ENCODE peak calls at places on chromosome 1, in nine cellular contexts. One of them, this sample, is unnamed.

GRCh38 chr1:119139393-119139792 is 1.1 kb downstream of the WARS2 start:
- DNase-seq in thoracic aorta: no peak
- DNase-seq in neural progenitor cell: no peak
- DNase-seq in GM13976: peak
- DNase-seq in ascending aorta: no peak
- DNase-seq in cardiac muscle cell: no peak
- DNase-seq in right lobe of liver: no peak
- DNase-seq in AG10803: no peak
- DNase-seq in PC-3: no peak
- DNase-seq in this sample: peak

GRCh38 chr1:66364578-66365391 is 169.2 kb upstream of the SGIP1 start:
- DNase-seq in thoracic aorta: no peak
- DNase-seq in neural progenitor cell: no peak
- DNase-seq in GM13976: no peak
- DNase-seq in ascending aorta: no peak
- DNase-seq in cardiac muscle cell: no peak
- DNase-seq in right lobe of liver: no peak
- DNase-seq in AG10803: peak
- DNase-seq in PC-3: peak
- DNase-seq in this sample: no peak

GRCh38 chr1:53851571-53852282 is 13.6 kb upstream of the NDC1 start:
- DNase-seq in thoracic aorta: no peak
- DNase-seq in neural progenitor cell: no peak
- DNase-seq in GM13976: no peak
- DNase-seq in ascending aorta: no peak
- DNase-seq in cardiac muscle cell: no peak
- DNase-seq in right lobe of liver: no peak
- DNase-seq in AG10803: no peak
- DNase-seq in PC-3: no peak
- DNase-seq in this sample: no peak

GRCh38 chr1:20069932-20070331 is at the start of gene PLA2G5:
- DNase-seq in thoracic aorta: no peak
- DNase-seq in neural progenitor cell: peak
- DNase-seq in GM13976: peak
- DNase-seq in ascending aorta: no peak
- DNase-seq in cardiac muscle cell: peak
- DNase-seq in right lobe of liver: peak
- DNase-seq in AG10803: peak
- DNase-seq in PC-3: no peak
- DNase-seq in this sample: no peak

GRCh38 chr1:26275580-26276431 is 4.1 kb upstream of the SH3BGRL3 start:
- DNase-seq in thoracic aorta: peak
- DNase-seq in neural progenitor cell: peak
- DNase-seq in GM13976: peak
- DNase-seq in ascending aorta: no peak
- DNase-seq in cardiac muscle cell: peak
- DNase-seq in right lobe of liver: peak
- DNase-seq in AG10803: peak
- DNase-seq in PC-3: peak
- DNase-seq in this sample: peak

GRCh38 chr1:207981976-207982375 is 71.1 kb upstream of the CD34 start:
- DNase-seq in thoracic aorta: no peak
- DNase-seq in neural progenitor cell: peak
- DNase-seq in GM13976: peak
- DNase-seq in ascending aorta: no peak
- DNase-seq in cardiac muscle cell: peak
- DNase-seq in right lobe of liver: no peak
- DNase-seq in AG10803: no peak
- DNase-seq in PC-3: peak
- DNase-seq in this sample: peak

GRCh38 chr1:17419626-17420328 is 19.7 kb downstream of the RCC2 start:
- DNase-seq in thoracic aorta: no peak
- DNase-seq in neural progenitor cell: peak
- DNase-seq in GM13976: peak
- DNase-seq in ascending aorta: no peak
- DNase-seq in cardiac muscle cell: peak
- DNase-seq in right lobe of liver: peak
- DNase-seq in AG10803: peak
- DNase-seq in PC-3: peak
- DNase-seq in this sample: peak

GRCh38 chr1:198047913-198048312 is 108.9 kb upstream of the NEK7 start:
- DNase-seq in thoracic aorta: no peak
- DNase-seq in neural progenitor cell: no peak
- DNase-seq in GM13976: no peak
- DNase-seq in ascending aorta: no peak
- DNase-seq in cardiac muscle cell: no peak
- DNase-seq in right lobe of liver: no peak
- DNase-seq in AG10803: no peak
- DNase-seq in PC-3: no peak
- DNase-seq in this sample: no peak

GRCh38 chr1:100785399-100786082 is 66.0 kb downstream of the VCAM1 start:
- DNase-seq in thoracic aorta: no peak
- DNase-seq in neural progenitor cell: no peak
- DNase-seq in GM13976: no peak
- DNase-seq in ascending aorta: no peak
- DNase-seq in cardiac muscle cell: peak
- DNase-seq in right lobe of liver: no peak
- DNase-seq in AG10803: peak
- DNase-seq in PC-3: peak
- DNase-seq in this sample: no peak

GRCh38 chr1:19315378-19316206 is 3.5 kb downstream of the SLC66A1 start:
- DNase-seq in thoracic aorta: no peak
- DNase-seq in neural progenitor cell: no peak
- DNase-seq in GM13976: peak
- DNase-seq in ascending aorta: no peak
- DNase-seq in cardiac muscle cell: peak
- DNase-seq in right lobe of liver: peak
- DNase-seq in AG10803: peak
- DNase-seq in PC-3: peak
- DNase-seq in this sample: peak

GRCh38 chr1:54016343-54017282 is 1.4 kb downstream of the LDLRAD1 start:
- DNase-seq in thoracic aorta: no peak
- DNase-seq in neural progenitor cell: no peak
- DNase-seq in GM13976: no peak
- DNase-seq in ascending aorta: no peak
- DNase-seq in cardiac muscle cell: peak
- DNase-seq in right lobe of liver: peak
- DNase-seq in AG10803: peak
- DNase-seq in PC-3: peak
- DNase-seq in this sample: no peak

GRCh38 chr1:39672551-39672947 is 642 bp upstream of the NT5C1A start:
- DNase-seq in thoracic aorta: no peak
- DNase-seq in neural progenitor cell: peak
- DNase-seq in GM13976: peak
- DNase-seq in ascending aorta: no peak
- DNase-seq in cardiac muscle cell: peak
- DNase-seq in right lobe of liver: no peak
- DNase-seq in AG10803: no peak
- DNase-seq in PC-3: no peak
- DNase-seq in this sample: peak

GRCh38 chr1:30668546-30669327 is 54.6 kb downstream of the MATN1 start:
- DNase-seq in thoracic aorta: no peak
- DNase-seq in neural progenitor cell: no peak
- DNase-seq in GM13976: no peak
- DNase-seq in ascending aorta: no peak
- DNase-seq in cardiac muscle cell: no peak
- DNase-seq in right lobe of liver: peak
- DNase-seq in AG10803: peak
- DNase-seq in PC-3: no peak
- DNase-seq in this sample: no peak

GRCh38 chr1:67791686-67792475 is 41.4 kb downstream of the GNG12 start:
- DNase-seq in thoracic aorta: peak
- DNase-seq in neural progenitor cell: no peak
- DNase-seq in GM13976: no peak
- DNase-seq in ascending aorta: no peak
- DNase-seq in cardiac muscle cell: peak
- DNase-seq in right lobe of liver: no peak
- DNase-seq in AG10803: peak
- DNase-seq in PC-3: peak
- DNase-seq in this sample: no peak

GRCh38 chr1:170067253-170067819 is 7.2 kb downstream of the KIFAP3 start:
- DNase-seq in thoracic aorta: no peak
- DNase-seq in neural progenitor cell: no peak
- DNase-seq in GM13976: no peak
- DNase-seq in ascending aorta: no peak
- DNase-seq in cardiac muscle cell: peak
- DNase-seq in right lobe of liver: no peak
- DNase-seq in AG10803: no peak
- DNase-seq in PC-3: no peak
- DNase-seq in this sample: peak
- TF ChIP-seq CTCF in thoracic aorta: no peak
- TF ChIP-seq CTCF in neural progenitor cell: no peak
- TF ChIP-seq CTCF in GM13976: no peak
- TF ChIP-seq CTCF in ascending aorta: no peak
- TF ChIP-seq CTCF in cardiac muscle cell: no peak
- TF ChIP-seq CTCF in right lobe of liver: peak
- TF ChIP-seq CTCF in AG10803: no peak
- TF ChIP-seq CTCF in PC-3: no peak
- TF ChIP-seq CTCF in this sample: peak

DNA sequence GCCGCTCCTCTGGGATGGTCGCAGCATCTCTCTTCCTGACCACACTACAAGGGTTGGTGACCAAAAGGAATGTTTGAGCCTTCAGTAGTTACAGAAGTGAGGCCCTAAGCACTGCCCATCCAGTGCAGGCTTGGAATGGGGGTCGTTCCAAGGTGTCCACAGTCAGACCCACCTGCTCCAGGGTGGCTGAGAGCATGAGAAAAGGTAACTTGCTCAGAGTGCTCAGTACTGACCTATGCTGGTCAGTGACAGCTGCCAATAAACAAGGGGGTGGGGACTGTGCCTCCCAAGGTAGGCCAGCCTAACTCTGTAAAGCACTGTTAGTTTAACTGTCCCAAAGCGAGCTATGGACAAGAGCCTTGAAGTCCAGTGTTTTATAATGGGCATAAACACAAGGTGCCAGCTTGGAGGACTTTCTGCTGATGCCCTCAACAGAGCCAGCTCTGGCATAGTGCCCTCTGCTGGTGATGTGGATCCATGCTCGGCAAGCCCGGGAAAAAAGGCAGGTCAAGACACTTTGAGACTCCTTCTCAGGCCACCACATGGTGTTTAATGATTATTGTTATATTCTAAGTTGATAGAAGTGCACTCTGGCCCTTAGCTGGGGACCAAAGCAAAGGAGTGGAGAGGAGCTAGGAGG is 78.1 kb upstream of the DNAH14 start:
- DNase-seq in thoracic aorta: no peak
- DNase-seq in neural progenitor cell: peak
- DNase-seq in GM13976: peak
- DNase-seq in ascending aorta: no peak
- DNase-seq in cardiac muscle cell: peak
- DNase-seq in right lobe of liver: peak
- DNase-seq in AG10803: peak
- DNase-seq in PC-3: peak
- DNase-seq in this sample: peak
- TF ChIP-seq CTCF in thoracic aorta: peak
- TF ChIP-seq CTCF in neural progenitor cell: peak
- TF ChIP-seq CTCF in GM13976: peak
- TF ChIP-seq CTCF in ascending aorta: peak
- TF ChIP-seq CTCF in cardiac muscle cell: peak
- TF ChIP-seq CTCF in right lobe of liver: peak
- TF ChIP-seq CTCF in AG10803: peak
- TF ChIP-seq CTCF in PC-3: peak
- TF ChIP-seq CTCF in this sample: peak

GRCh38 chr1:94599090-94599813 is 57.7 kb upstream of the F3 start:
- DNase-seq in thoracic aorta: no peak
- DNase-seq in neural progenitor cell: peak
- DNase-seq in GM13976: no peak
- DNase-seq in ascending aorta: no peak
- DNase-seq in cardiac muscle cell: peak
- DNase-seq in right lobe of liver: no peak
- DNase-seq in AG10803: peak
- DNase-seq in PC-3: peak
- DNase-seq in this sample: no peak

GRCh38 chr1:94593611-94594010 is 52.1 kb upstream of the F3 start:
- DNase-seq in thoracic aorta: no peak
- DNase-seq in neural progenitor cell: no peak
- DNase-seq in GM13976: no peak
- DNase-seq in ascending aorta: no peak
- DNase-seq in cardiac muscle cell: no peak
- DNase-seq in right lobe of liver: no peak
- DNase-seq in AG10803: no peak
- DNase-seq in PC-3: no peak
- DNase-seq in this sample: no peak

GRCh38 chr1:94592566-94592920 is 51.0 kb upstream of the F3 start:
- DNase-seq in thoracic aorta: no peak
- DNase-seq in neural progenitor cell: peak
- DNase-seq in GM13976: no peak
- DNase-seq in ascending aorta: no peak
- DNase-seq in cardiac muscle cell: no peak
- DNase-seq in right lobe of liver: no peak
- DNase-seq in AG10803: no peak
- DNase-seq in PC-3: no peak
- DNase-seq in this sample: no peak

GRCh38 chr1:94597701-94598100 is 56.1 kb upstream of the F3 start:
- DNase-seq in thoracic aorta: no peak
- DNase-seq in neural progenitor cell: no peak
- DNase-seq in GM13976: no peak
- DNase-seq in ascending aorta: no peak
- DNase-seq in cardiac muscle cell: peak
- DNase-seq in right lobe of liver: no peak
- DNase-seq in AG10803: peak
- DNase-seq in PC-3: peak
- DNase-seq in this sample: no peak

GRCh38 chr1:94596260-94596659 is 54.7 kb upstream of the F3 start:
- DNase-seq in thoracic aorta: no peak
- DNase-seq in neural progenitor cell: no peak
- DNase-seq in GM13976: no peak
- DNase-seq in ascending aorta: no peak
- DNase-seq in cardiac muscle cell: no peak
- DNase-seq in right lobe of liver: no peak
- DNase-seq in AG10803: no peak
- DNase-seq in PC-3: no peak
- DNase-seq in this sample: no peak
- TF ChIP-seq CTCF in thoracic aorta: no peak
- TF ChIP-seq CTCF in neural progenitor cell: no peak
- TF ChIP-seq CTCF in GM13976: no peak
- TF ChIP-seq CTCF in ascending aorta: no peak
- TF ChIP-seq CTCF in cardiac muscle cell: no peak
- TF ChIP-seq CTCF in right lobe of liver: no peak
- TF ChIP-seq CTCF in AG10803: no peak
- TF ChIP-seq CTCF in PC-3: no peak
- TF ChIP-seq CTCF in this sample: no peak

GRCh38 chr1:109080441-109081082 is 4.8 kb upstream of the TAF13 start:
- DNase-seq in thoracic aorta: no peak
- DNase-seq in neural progenitor cell: no peak
- DNase-seq in GM13976: no peak
- DNase-seq in ascending aorta: no peak
- DNase-seq in cardiac muscle cell: no peak
- DNase-seq in right lobe of liver: no peak
- DNase-seq in AG10803: peak
- DNase-seq in PC-3: no peak
- DNase-seq in this sample: no peak

GRCh38 chr1:109079240-109079622 is 3.4 kb upstream of the TAF13 start:
- DNase-seq in thoracic aorta: no peak
- DNase-seq in neural progenitor cell: no peak
- DNase-seq in GM13976: no peak
- DNase-seq in ascending aorta: no peak
- DNase-seq in cardiac muscle cell: no peak
- DNase-seq in right lobe of liver: no peak
- DNase-seq in AG10803: no peak
- DNase-seq in PC-3: no peak
- DNase-seq in this sample: no peak

GRCh38 chr1:109078317-109078716 is 2.5 kb upstream of the TAF13 start:
- DNase-seq in thoracic aorta: no peak
- DNase-seq in neural progenitor cell: no peak
- DNase-seq in GM13976: no peak
- DNase-seq in ascending aorta: no peak
- DNase-seq in cardiac muscle cell: no peak
- DNase-seq in right lobe of liver: no peak
- DNase-seq in AG10803: no peak
- DNase-seq in PC-3: no peak
- DNase-seq in this sample: no peak

GRCh38 chr1:109075531-109076490 is at the start of gene TAF13:
- DNase-seq in thoracic aorta: peak
- DNase-seq in neural progenitor cell: peak
- DNase-seq in GM13976: peak
- DNase-seq in ascending aorta: peak
- DNase-seq in cardiac muscle cell: peak
- DNase-seq in right lobe of liver: peak
- DNase-seq in AG10803: peak
- DNase-seq in PC-3: peak
- DNase-seq in this sample: peak
- TF ChIP-seq CTCF in thoracic aorta: peak
- TF ChIP-seq CTCF in neural progenitor cell: peak
- TF ChIP-seq CTCF in GM13976: no peak
- TF ChIP-seq CTCF in ascending aorta: peak
- TF ChIP-seq CTCF in cardiac muscle cell: peak
- TF ChIP-seq CTCF in right lobe of liver: peak
- TF ChIP-seq CTCF in AG10803: peak
- TF ChIP-seq CTCF in PC-3: no peak
- TF ChIP-seq CTCF in this sample: peak